ENCODE peak calls at places on chromosomes 1 and 21, in ten cellular contexts. Z is NB4, F is astrocyte, V is colonic mucosa, X is ascending aorta, B is mammary epithelial cell, U is nephron progenitor cell, E is LNCaP clone FGC, L is A549, R is Peyer's patch. M is an unnamed sample.
A peak's percentile ranks its signal among the peaks of the same experiment; 100 is the strongest.

GRCh38 chr1:50208296-50208695 is 99.6 kb downstream of the ELAVL4 start:
- DNase-seq in V (no peak), B (no peak), U (no peak), X (no peak), F (no peak), L (no peak), Z (no peak), E (no peak), R (no peak), M (no peak)

GRCh38 chr1:12778061-12778460 is 4.5 kb downstream of the PRAMEF12 start:
- DNase-seq in F (no peak), L (no peak), Z (no peak), E (no peak), R (no peak), X (no peak), U (no peak), B (no peak), V (no peak), M (no peak)

GRCh38 chr1:181317261-181317924 is 165.9 kb upstream of the CACNA1E start:
- DNase-seq in Z (no peak), V (no peak), U (peak; percentile 50), X (no peak), L (no peak), F (no peak), E (no peak), B (no peak), R (no peak), M (no peak)

GRCh38 chr1:64516803-64517568 is 47.1 kb downstream of the CACHD1 start:
- DNase-seq in F (peak; percentile 76), U (no peak), X (no peak), B (no peak), E (no peak), R (no peak), L (no peak), V (no peak), Z (no peak), M (no peak)

GRCh38 chr1:28518000-28518744 is 12.3 kb downstream of the RCC1 start:
- DNase-seq in E (peak; percentile 59), U (peak; percentile 95), X (peak; percentile 50), B (peak; percentile 85), V (peak; percentile 95), L (peak; percentile 73), R (peak; percentile 93), Z (peak; percentile 92), F (peak; percentile 67), M (peak; percentile 89)

GRCh38 chr1:25568090-25568833 is 24.9 kb downstream of the LDLRAP1 start:
- DNase-seq in V (no peak), X (no peak), E (peak; percentile 34), Z (no peak), B (peak; percentile 97), F (peak; percentile 50), L (no peak), R (no peak), U (peak; percentile 40), M (no peak)

GRCh38 chr1:71027991-71028390 is 19.6 kb downstream of the PTGER3 start:
- DNase-seq in U (no peak), F (no peak), Z (no peak), B (no peak), X (no peak), E (no peak), L (no peak), R (no peak), V (no peak), M (no peak)

GRCh38 chr1:56326056-56326455 is 253.3 kb downstream of the PLPP3 start:
- DNase-seq in U (no peak), E (no peak), B (no peak), V (no peak), X (no peak), Z (no peak), L (no peak), F (peak; percentile 29), R (no peak), M (no peak)

GRCh38 chr1:23344111-23344986 is at the start of gene HNRNPR:
- DNase-seq in X (peak; percentile 98), B (peak; percentile 100), E (peak; percentile 94), V (peak; percentile 100), U (peak; percentile 100), L (peak; percentile 90), F (peak; percentile 100), R (peak; percentile 99), Z (peak; percentile 100), M (peak; percentile 89)

GRCh38 chr1:212637902-212638301 is 29.3 kb downstream of the ATF3 start:
- DNase-seq in B (no peak), Z (no peak), F (peak; percentile 53), E (no peak), R (no peak), L (no peak), X (no peak), U (no peak), V (no peak), M (no peak)

GRCh38 chr1:117051224-117052064 is 8.7 kb upstream of the TTF2 start:
- DNase-seq in X (no peak), U (no peak), R (peak; percentile 54), B (peak; percentile 46), V (peak; percentile 69), F (no peak), Z (no peak), L (no peak), E (no peak), M (no peak)

GRCh38 chr1:45767035-45767434 is 16.6 kb upstream of the IPP start:
- DNase-seq in F (peak; percentile 54), U (no peak), V (no peak), L (no peak), R (no peak), E (no peak), B (no peak), X (no peak), Z (no peak), M (no peak)

GRCh38 chr1:172089768-172090510 is 248.6 kb downstream of the DNM3 start:
- DNase-seq in U (peak; percentile 34), L (peak; percentile 23), E (peak; percentile 51), B (peak; percentile 53), Z (peak; percentile 6), X (no peak), R (peak; percentile 74), F (peak; percentile 29), V (peak; percentile 70), M (peak; percentile 41)

GRCh38 chr1:46687095-46687659 is 15.5 kb downstream of the TEX38 start:
- DNase-seq in R (peak; percentile 81), B (peak; percentile 12), Z (peak; percentile 11), E (peak; percentile 96), X (no peak), L (no peak), V (peak; percentile 97), F (peak; percentile 55), U (no peak), M (no peak)

GRCh38 chr1:8428441-8428840 is 110.5 kb downstream of the SLC45A1 start:
- DNase-seq in V (no peak), X (no peak), B (no peak), F (no peak), L (no peak), R (no peak), E (no peak), U (no peak), Z (no peak), M (no peak)

GRCh38 chr1:8431779-8432178 is 113.9 kb downstream of the SLC45A1 start:
- DNase-seq in L (no peak), V (no peak), R (no peak), B (no peak), X (no peak), Z (no peak), F (no peak), E (no peak), U (no peak), M (no peak)

GRCh38 chr1:8430476-8430875 is 112.6 kb downstream of the SLC45A1 start:
- DNase-seq in U (no peak), V (no peak), L (no peak), R (no peak), B (no peak), Z (no peak), F (no peak), X (no peak), E (no peak), M (no peak)

GRCh38 chr1:8429549-8430105 is 111.7 kb downstream of the SLC45A1 start:
- DNase-seq in B (no peak), X (no peak), L (no peak), E (no peak), F (no peak), U (no peak), Z (no peak), V (no peak), R (no peak), M (no peak)

GRCh38 chr1:8431028-8431427 is 113.1 kb downstream of the SLC45A1 start:
- DNase-seq in F (no peak), U (no peak), V (no peak), B (no peak), R (no peak), E (no peak), Z (peak; percentile 43), X (no peak), L (no peak), M (no peak)
- TF ChIP-seq CTCF in F (no peak), U (no peak), V (no peak), B (no peak), R (no peak), E (no peak), Z (peak; percentile 26), X (no peak), L (no peak), M (no peak)

GRCh38 chr1:85546748-85547147 is 33.8 kb upstream of the CCN1 start:
- DNase-seq in R (no peak), E (no peak), B (no peak), U (no peak), V (no peak), F (no peak), X (no peak), L (no peak), Z (no peak), M (no peak)

GRCh38 chr1:85544689-85545203 is 35.8 kb upstream of the CCN1 start:
- DNase-seq in E (peak; percentile 75), L (no peak), R (no peak), F (peak; percentile 84), Z (no peak), B (peak; percentile 61), X (no peak), U (peak; percentile 10), V (no peak), M (no peak)
- TF ChIP-seq CTCF in E (no peak), L (no peak), R (no peak), F (no peak), Z (no peak), B (no peak), X (no peak), U (no peak), V (no peak), M (no peak)

GRCh38 chr1:102872526-102872925 is 235.8 kb downstream of the COL11A1 start:
- DNase-seq in B (no peak), F (no peak), L (no peak), E (no peak), R (no peak), V (no peak), U (no peak), X (no peak), Z (no peak), M (no peak)

GRCh38 chr1:102875756-102876155 is 232.6 kb downstream of the COL11A1 start:
- DNase-seq in L (no peak), R (no peak), B (no peak), U (no peak), Z (no peak), E (no peak), X (no peak), F (no peak), V (no peak), M (no peak)

GRCh38 chr1:102872097-102872496 is 236.2 kb downstream of the COL11A1 start:
- DNase-seq in U (no peak), B (no peak), V (no peak), E (no peak), X (no peak), R (no peak), Z (no peak), L (no peak), F (no peak), M (no peak)
- TF ChIP-seq CTCF in U (no peak), B (no peak), V (no peak), E (no peak), X (no peak), R (no peak), Z (peak; percentile 26), L (no peak), F (no peak), M (no peak)

GRCh38 chr21:17819878-17820232 is 699 bp upstream of the C21orf91 start:
- DNase-seq in B (no peak), R (no peak), E (no peak), U (no peak), F (no peak), Z (no peak), V (no peak), X (no peak), L (no peak), M (no peak)
- TF ChIP-seq CTCF in B (no peak), R (peak; percentile 12), E (no peak), U (no peak), F (no peak), Z (no peak), V (no peak), X (no peak), L (no peak), M (no peak)